ENCODE peak calls at places on chromosomes 4 and X, in ten cellular contexts. Y, N, X, H, I, E, Z, Q, R and M are unnamed samples.

GRCh38 chrX:76453737-76454406 is 26.4 kb downstream of the MAGEE1 start:
- DNase-seq in Y (no peak), N (peak), X (no peak), H (no peak), I (no peak), E (no peak), Z (no peak), Q (no peak), R (no peak), M (no peak)

GRCh38 chr4:74768857-74769525 is 25.3 kb downstream of the BTC start:
- DNase-seq in Y (no peak), N (no peak), X (no peak), H (peak), I (peak), E (no peak), Z (no peak), Q (no peak), R (no peak), M (peak)

GRCh38 chr4:147461161-147461560 is 19.7 kb upstream of the EDNRA start:
- DNase-seq in Y (no peak), N (no peak), X (no peak), H (no peak), I (peak), E (no peak), Z (no peak), Q (no peak), R (no peak), M (no peak)

GRCh38 chr4:86307432-86307831 is 52.4 kb downstream of the MAPK10 start:
- DNase-seq in Y (no peak), N (no peak), X (no peak), H (peak), I (peak), E (no peak), Z (no peak), Q (no peak), R (no peak), M (no peak)

GRCh38 chr4:38150021-38150671 is 189.9 kb downstream of the PTTG2 start:
- DNase-seq in Y (no peak), N (no peak), X (no peak), H (peak), I (no peak), E (no peak), Z (no peak), Q (no peak), R (no peak), M (no peak)

GRCh38 chrX:79259073-79259689 is 108.0 kb downstream of the ITM2A start:
- DNase-seq in Y (no peak), N (no peak), X (peak), H (no peak), I (no peak), E (peak), Z (peak), Q (peak), R (no peak), M (no peak)

GRCh38 chrX:49172280-49172780 is 632 bp downstream of the PLP2 start:
- DNase-seq in Y (peak), N (no peak), X (peak), H (peak), I (peak), E (peak), Z (no peak), Q (no peak), R (peak), M (peak)

GRCh38 chr4:40194602-40195161 is 2.1 kb upstream of the RHOH start:
- DNase-seq in Y (no peak), N (no peak), X (no peak), H (no peak), I (no peak), E (no peak), Z (peak), Q (no peak), R (no peak), M (peak)

GRCh38 chr4:39181520-39181904 is 817 bp upstream of the WDR19 start:
- DNase-seq in Y (no peak), N (no peak), X (no peak), H (no peak), I (peak), E (no peak), Z (no peak), Q (no peak), R (no peak), M (peak)

GRCh38 chrX:129997081-129997480 is 14.6 kb downstream of the BCORL1 start:
- DNase-seq in Y (no peak), N (no peak), X (no peak), H (no peak), I (no peak), E (no peak), Z (no peak), Q (no peak), R (no peak), M (no peak)

GRCh38 chrX:38045697-38046096 is 39.3 kb downstream of the SYTL5 start:
- DNase-seq in Y (peak), N (no peak), X (no peak), H (no peak), I (no peak), E (no peak), Z (no peak), Q (no peak), R (no peak), M (no peak)